ENCODE peak calls at places on chromosomes 1 and 21, in six cellular contexts. Z, R, F, H, I and D are unnamed samples.
A peak's percentile ranks its signal among the peaks of the same experiment; 100 is the strongest.

GRCh38 chr1:180854001-180854400 is 58.7 kb upstream of the KIAA1614 start:
- DNase-seq in Z (no peak), R (peak; percentile 76), F (no peak), H (no peak), I (no peak), D (no peak)

GRCh38 chr1:161089251-161089924 is at the start of gene NECTIN4:
- DNase-seq in R (no peak), H (no peak), F (no peak), Z (no peak), I (no peak), D (no peak)

GRCh38 chr1:10646347-10646861 is 150.0 kb downstream of the CASZ1 start:
- DNase-seq in F (peak; percentile 71), I (no peak), Z (peak; percentile 31), H (no peak), R (peak; percentile 13), D (peak; percentile 79)

GRCh38 chr1:19656780-19657475 is 7.7 kb upstream of the HTR6 start:
- DNase-seq in Z (no peak), F (no peak), H (no peak), R (no peak), I (no peak), D (peak; percentile 32)

GRCh38 chr1:73593804-73594203 is 604.2 kb downstream of the LRRIQ3 start:
- DNase-seq in H (no peak), I (no peak), Z (no peak), F (no peak), R (peak; percentile 61), D (no peak)

GRCh38 chr1:231507476-231508355 is 20.8 kb upstream of the TSNAX start:
- DNase-seq in R (no peak), I (no peak), F (no peak), Z (no peak), H (peak; percentile 9), D (no peak)

GRCh38 chr1:163381487-163382184 is 59.9 kb downstream of the NUF2 start:
- DNase-seq in R (no peak), H (no peak), Z (no peak), I (no peak), F (no peak), D (no peak)

GRCh38 chr1:101847608-101848007 is 149.1 kb downstream of the OLFM3 start:
- DNase-seq in H (no peak), F (no peak), I (no peak), Z (no peak), R (no peak), D (no peak)

GRCh38 chr1:76433528-76433927 is 359.0 kb downstream of the ST6GALNAC3 start:
- DNase-seq in Z (no peak), R (no peak), H (no peak), F (no peak), I (no peak), D (no peak)

GRCh38 chr1:45730075-45730779 is 20.2 kb downstream of the IPP start:
- DNase-seq in Z (no peak), R (no peak), F (no peak), I (no peak), H (no peak), D (peak; percentile 71)

GRCh38 chr21:26739189-26739588 is 106.0 kb downstream of the ADAMTS1 start:
- DNase-seq in Z (no peak), F (no peak), H (no peak), I (no peak), R (no peak), D (no peak)

GRCh38 chr1:168348146-168348709 is 67.6 kb downstream of the TBX19 start:
- DNase-seq in R (peak; percentile 4), H (no peak), F (peak; percentile 49), Z (no peak), I (no peak), D (peak; percentile 52)

GRCh38 chr1:177239792-177240191 is 69.0 kb downstream of the BRINP2 start:
- DNase-seq in F (no peak), Z (no peak), H (no peak), I (no peak), R (no peak), D (no peak)

GRCh38 chr1:18818036-18818435 is 41.4 kb downstream of the TAS1R2 start:
- DNase-seq in Z (no peak), I (no peak), F (no peak), R (no peak), H (no peak), D (no peak)

GRCh38 chr1:225156254-225156653 is 226.8 kb downstream of the DNAH14 start:
- DNase-seq in H (no peak), I (no peak), F (no peak), Z (no peak), R (peak; percentile 49), D (peak; percentile 89)

GRCh38 chr1:65431111-65431705 is 10.7 kb downstream of the LEPR start:
- DNase-seq in H (peak; percentile 43), Z (no peak), F (peak; percentile 42), I (no peak), R (peak; percentile 79), D (peak; percentile 54)

GRCh38 chr1:25501235-25502058 is 42.0 kb upstream of the LDLRAP1 start:
- DNase-seq in H (peak; percentile 81), F (no peak), Z (no peak), R (no peak), I (no peak), D (no peak)
- TF ChIP-seq CTCF in H (peak; percentile 38), F (peak; percentile 43), Z (no peak), R (peak; percentile 28), I (peak; percentile 12), D (peak; percentile 37)

GRCh38 chr1:42419449-42419848 is 36.4 kb downstream of the ZMYND12 start:
- DNase-seq in R (no peak), Z (no peak), I (no peak), H (no peak), F (no peak), D (no peak)

GRCh38 chr1:42418516-42418915 is 37.3 kb downstream of the ZMYND12 start:
- DNase-seq in I (no peak), R (no peak), Z (no peak), F (no peak), H (no peak), D (no peak)

GRCh38 chr1:42422672-42423236 is 33.1 kb downstream of the ZMYND12 start:
- DNase-seq in I (no peak), R (no peak), H (no peak), F (no peak), Z (no peak), D (no peak)

GRCh38 chr1:42420911-42421585 is 34.8 kb downstream of the ZMYND12 start:
- DNase-seq in H (no peak), Z (no peak), I (no peak), R (peak; percentile 72), F (no peak), D (no peak)

DNA sequence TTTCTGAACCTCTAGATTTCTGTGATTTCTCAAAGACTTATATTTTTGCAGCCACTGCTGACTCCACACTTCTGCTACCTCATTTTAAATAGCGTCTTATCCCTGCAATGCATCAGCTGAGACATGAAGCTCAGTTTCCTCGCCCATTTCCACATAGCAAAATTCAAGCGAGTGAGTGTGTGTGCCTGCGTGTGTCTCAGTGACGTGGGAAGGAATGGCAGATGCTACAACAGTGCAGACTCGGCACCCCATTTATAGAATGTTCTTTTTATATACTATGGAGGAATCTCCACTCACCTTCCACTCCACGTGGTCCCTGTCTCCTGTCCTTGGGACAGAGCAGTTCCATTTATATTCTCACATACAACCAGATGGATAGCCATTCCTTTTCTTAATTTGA is 35.7 kb downstream of the ZMYND12 start:
- DNase-seq in H (no peak), F (no peak), I (no peak), R (no peak), Z (no peak), D (no peak)
- TF ChIP-seq MYC in H (no peak), F (no peak), I (no peak), R (no peak), Z (no peak), D (no peak)

GRCh38 chr1:41361028-41361494 is at the start of gene FOXO6:
- DNase-seq in F (peak; percentile 100), I (peak; percentile 49), R (peak; percentile 96), Z (peak; percentile 96), H (peak; percentile 92), D (peak; percentile 94)

GRCh38 chr1:41362357-41362721 is 1.1 kb downstream of the FOXO6 start:
- DNase-seq in Z (no peak), H (no peak), I (no peak), R (no peak), F (no peak), D (no peak)

GRCh38 chr1:41359211-41360073 is 1.8 kb upstream of the FOXO6 start:
- DNase-seq in Z (no peak), R (no peak), I (no peak), F (no peak), H (no peak), D (no peak)

GRCh38 chr1:41361495-41362356 is 492 bp downstream of the FOXO6 start:
- DNase-seq in I (no peak), Z (no peak), R (peak; percentile 14), F (no peak), H (no peak), D (peak; percentile 66)

DNA sequence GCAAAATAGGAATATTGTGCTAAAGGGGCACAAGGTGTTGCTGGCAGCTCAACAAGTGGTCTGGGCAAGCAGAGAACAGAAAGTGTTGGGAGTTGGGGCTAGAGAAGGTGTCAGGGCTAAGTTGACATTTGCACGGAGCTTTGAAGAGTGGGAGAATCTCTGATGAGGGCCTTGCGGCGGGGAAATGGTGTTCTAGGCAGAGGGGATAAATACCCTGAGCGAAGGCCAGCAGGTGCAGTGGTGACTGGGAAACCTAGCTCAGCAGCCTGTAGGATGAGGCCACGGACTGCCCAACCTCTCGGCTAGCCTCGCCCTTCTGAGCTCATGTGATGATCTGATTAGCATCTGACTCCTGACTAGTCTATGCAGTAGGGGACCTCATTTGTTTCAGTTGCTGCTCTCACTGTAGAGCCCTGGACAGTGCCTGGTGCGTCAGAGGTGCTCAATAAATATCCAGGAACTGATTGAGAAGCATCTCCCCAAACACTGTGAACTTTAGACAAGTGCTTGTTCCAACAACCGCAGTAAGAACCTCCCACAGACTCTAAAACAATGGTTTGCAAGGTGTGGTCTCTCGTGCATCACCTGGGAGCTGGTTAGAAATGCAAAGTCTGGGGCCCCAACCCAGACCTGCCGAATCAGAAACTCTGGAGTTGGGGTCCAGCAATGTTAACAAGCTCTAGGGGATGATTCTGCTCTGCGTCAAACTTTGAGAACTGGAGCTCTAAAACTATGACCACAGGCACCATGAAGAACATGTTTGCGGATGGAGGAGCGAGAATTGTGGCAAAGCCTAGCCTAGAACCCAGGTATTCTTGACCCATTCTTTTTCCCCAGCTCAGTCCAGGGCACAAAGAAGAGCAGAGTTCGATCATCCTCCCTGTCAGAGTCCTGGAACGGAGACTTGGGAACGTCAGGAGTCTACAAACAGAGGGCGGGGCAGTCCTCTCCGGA is 883 bp upstream of the FOXO6 start:
- DNase-seq in I (no peak), R (no peak), Z (no peak), H (no peak), F (peak; percentile 25), D (no peak)
- H3K4me3 ChIP-seq in I (peak overlapping the region; percentile 47), R (no peak overlapping the region), Z (no peak overlapping the region), H (peak overlapping the region; percentile 8), F (peak overlapping the region; percentile 42), D (no peak overlapping the region)

DNA sequence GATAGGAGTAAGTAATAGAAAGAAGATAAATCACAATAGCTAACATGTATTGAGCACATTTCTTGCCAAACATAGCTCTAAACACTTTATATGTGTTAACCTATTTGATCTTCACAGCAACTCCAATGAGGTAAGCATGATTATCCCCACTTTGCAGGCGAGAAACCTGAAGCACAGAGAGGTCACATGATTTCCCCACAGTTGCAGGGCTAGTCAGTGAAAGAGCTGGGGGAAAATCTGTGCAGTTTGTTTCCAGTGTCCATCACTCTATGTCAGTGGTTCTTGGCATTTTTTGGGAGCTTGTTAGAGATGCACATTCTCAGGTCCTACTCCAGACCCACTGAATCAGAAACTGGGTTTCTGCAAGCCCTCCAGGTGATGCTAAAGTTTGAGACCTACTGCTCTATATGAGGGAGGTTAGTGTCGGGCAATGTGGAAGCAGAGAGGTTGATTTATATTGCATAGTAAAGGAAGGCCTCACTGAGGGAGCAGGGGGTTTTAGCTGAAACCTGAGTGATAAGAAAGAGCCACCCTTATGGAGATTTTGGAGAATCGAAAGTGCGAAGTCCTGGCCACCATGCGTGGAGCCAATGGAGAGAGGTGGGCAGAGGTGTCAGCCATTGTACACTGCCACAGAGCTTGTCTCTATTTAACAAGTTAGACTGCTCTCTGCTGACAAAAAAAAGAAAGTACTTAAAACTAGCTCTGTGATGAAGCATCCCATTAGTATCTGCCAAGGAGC is 20.9 kb downstream of the MCOLN3 start:
- DNase-seq in H (no peak), I (no peak), F (no peak), Z (no peak), R (no peak), D (no peak)
- TF ChIP-seq CTCF in H (no peak), I (peak; percentile 62), F (peak; percentile 16), Z (peak; percentile 24), R (no peak), D (no peak)